ENCODE peak calls at places on chromosomes 5 and 9, in four cellular contexts. S, Q, Y and R are unnamed samples.
A peak's percentile ranks its signal among the peaks of the same experiment; 100 is the strongest.

GRCh38 chr9:29449294-29449693 is 1876.0 kb upstream of the C9orf72 start:
- DNase-seq in Y (no peak), Q (no peak), S (no peak), R (no peak)

GRCh38 chr5:154166901-154167791 is 23.4 kb upstream of the GALNT10 start:
- DNase-seq in S (peak; percentile 80), Y (no peak), Q (no peak), R (no peak)

GRCh38 chr5:32505718-32506117 is 61.2 kb upstream of the ZFR start:
- DNase-seq in Y (no peak), Q (no peak), S (no peak), R (no peak)

GRCh38 chr5:141641634-141642278 is 5.0 kb downstream of the RELL2 start:
- DNase-seq in Y (no peak), S (no peak), Q (no peak), R (peak; percentile 56)

GRCh38 chr9:134283111-134283515 is 43.1 kb upstream of the RXRA start:
- DNase-seq in Q (no peak), S (no peak), Y (no peak), R (no peak)

GRCh38 chr5:59829389-59829788 is 64.1 kb downstream of the PDE4D start:
- DNase-seq in Y (no peak), S (no peak), Q (no peak), R (no peak)

GRCh38 chr9:93059097-93059959 is 827 bp downstream of the SUSD3 start:
- DNase-seq in Y (peak; percentile 89), S (peak; percentile 65), Q (peak; percentile 66), R (peak; percentile 73)

GRCh38 chr5:119417891-119418781 is 34.2 kb upstream of the HSD17B4 start:
- DNase-seq in Y (no peak), S (no peak), Q (no peak), R (no peak)

GRCh38 chr5:8456846-8457186 is 587.9 kb downstream of the MTRR start:
- DNase-seq in Q (no peak), Y (no peak), S (no peak), R (no peak)

GRCh38 chr5:153147891-153148623 is 342.4 kb upstream of the GRIA1 start:
- DNase-seq in S (peak; percentile 73), Y (no peak), Q (peak; percentile 39), R (peak; percentile 8)

DNA sequence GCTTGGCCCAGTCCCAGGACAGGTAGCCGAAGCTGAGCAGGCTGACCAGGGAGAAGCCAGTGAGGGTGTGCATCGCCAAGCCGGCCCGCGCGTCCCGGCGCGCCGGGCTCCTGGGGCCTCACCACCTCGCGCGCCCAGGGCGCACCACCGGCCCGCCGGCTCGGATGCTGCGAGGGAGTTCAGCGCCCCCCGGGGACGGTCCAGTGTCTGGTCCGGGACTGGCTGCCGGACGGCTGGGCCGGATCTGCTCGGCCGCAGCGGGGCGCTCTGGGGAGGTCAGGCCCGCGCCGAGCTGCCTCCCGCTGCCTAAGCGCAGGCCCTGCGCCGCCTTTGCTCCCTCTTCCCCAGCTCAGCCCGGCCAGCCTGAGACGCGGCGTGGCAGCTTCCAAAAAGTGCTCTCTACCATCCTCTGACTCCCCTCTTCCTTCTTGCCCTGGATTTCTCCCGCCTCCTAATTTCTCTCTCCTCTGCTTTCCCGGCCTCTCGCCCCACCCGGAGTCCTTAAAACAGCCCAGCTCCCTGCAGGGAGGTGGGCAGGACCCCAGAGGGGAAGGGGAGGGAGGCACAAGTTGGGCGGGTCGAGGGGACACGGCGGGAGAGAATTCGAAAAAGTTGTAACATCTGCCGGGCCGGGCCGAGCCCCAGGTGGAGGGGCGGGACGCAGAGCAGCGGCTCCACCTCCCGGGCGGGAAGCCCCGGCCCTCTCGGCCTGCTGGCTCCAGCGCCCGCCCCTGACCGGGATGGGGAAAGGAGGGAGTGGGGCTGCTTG is at the start of gene ARSI:
- DNase-seq in S (peak; percentile 94), Q (no peak), Y (peak; percentile 74), R (peak; percentile 53)
- TF ChIP-seq CTCF in S (peak; percentile 71), Q (no peak), Y (no peak), R (no peak)

DNA sequence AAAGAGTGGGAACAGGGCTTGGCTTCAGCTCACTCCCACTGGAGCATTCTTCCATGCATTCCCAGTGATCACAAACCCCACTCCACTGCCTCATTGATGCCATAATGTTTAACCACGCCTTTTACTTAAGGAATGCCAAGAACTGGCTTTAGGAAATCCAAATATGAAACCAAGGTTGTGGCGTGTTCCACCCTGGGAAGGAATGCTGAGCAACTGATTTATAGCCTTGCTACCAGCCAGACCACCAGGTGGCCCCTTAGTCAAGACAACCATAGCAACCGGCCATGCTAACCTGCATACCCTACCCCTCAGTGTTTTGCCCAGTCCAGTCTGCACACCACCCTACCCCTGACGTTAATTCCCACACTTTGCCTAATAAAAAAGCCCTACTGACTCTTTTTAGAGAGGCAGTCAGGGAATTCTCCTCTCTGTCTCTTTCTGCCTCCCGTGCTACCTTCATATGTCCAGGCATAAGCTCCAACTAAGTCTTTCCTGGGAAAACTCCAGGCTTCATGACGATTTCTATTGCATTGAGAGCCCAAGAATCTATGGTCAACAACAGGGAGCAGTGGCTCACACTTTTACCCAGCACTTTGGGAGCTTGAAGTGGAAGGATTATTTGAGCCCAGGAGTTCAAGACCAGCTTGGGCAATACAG is 27.0 kb upstream of the PRRC2B start:
- DNase-seq in S (peak; percentile 78), Y (no peak), Q (peak; percentile 68), R (no peak)
- TF ChIP-seq CTCF in S (peak; percentile 75), Y (no peak), Q (peak; percentile 77), R (no peak)

GRCh38 chr5:180825768-180826525 is 23.3 kb upstream of the MGAT1 start:
- DNase-seq in Q (no peak), S (no peak), Y (no peak), R (no peak)
- TF ChIP-seq CTCF in Q (no peak), S (no peak), Y (no peak), R (no peak)

GRCh38 chr5:176408590-176408989 is 7.7 kb downstream of the CLTB start:
- DNase-seq in S (no peak), Q (no peak), Y (no peak), R (no peak)

GRCh38 chr5:176407456-176408244 is 8.7 kb downstream of the CLTB start:
- DNase-seq in Y (peak; percentile 31), Q (no peak), S (no peak), R (no peak)

GRCh38 chr5:176402684-176403083 is 13.7 kb downstream of the CLTB start:
- DNase-seq in Q (no peak), Y (peak; percentile 30), S (no peak), R (no peak)

GRCh38 chr5:176406436-176407052 is 9.8 kb downstream of the CLTB start:
- DNase-seq in Q (no peak), S (no peak), Y (peak; percentile 48), R (no peak)

DNA sequence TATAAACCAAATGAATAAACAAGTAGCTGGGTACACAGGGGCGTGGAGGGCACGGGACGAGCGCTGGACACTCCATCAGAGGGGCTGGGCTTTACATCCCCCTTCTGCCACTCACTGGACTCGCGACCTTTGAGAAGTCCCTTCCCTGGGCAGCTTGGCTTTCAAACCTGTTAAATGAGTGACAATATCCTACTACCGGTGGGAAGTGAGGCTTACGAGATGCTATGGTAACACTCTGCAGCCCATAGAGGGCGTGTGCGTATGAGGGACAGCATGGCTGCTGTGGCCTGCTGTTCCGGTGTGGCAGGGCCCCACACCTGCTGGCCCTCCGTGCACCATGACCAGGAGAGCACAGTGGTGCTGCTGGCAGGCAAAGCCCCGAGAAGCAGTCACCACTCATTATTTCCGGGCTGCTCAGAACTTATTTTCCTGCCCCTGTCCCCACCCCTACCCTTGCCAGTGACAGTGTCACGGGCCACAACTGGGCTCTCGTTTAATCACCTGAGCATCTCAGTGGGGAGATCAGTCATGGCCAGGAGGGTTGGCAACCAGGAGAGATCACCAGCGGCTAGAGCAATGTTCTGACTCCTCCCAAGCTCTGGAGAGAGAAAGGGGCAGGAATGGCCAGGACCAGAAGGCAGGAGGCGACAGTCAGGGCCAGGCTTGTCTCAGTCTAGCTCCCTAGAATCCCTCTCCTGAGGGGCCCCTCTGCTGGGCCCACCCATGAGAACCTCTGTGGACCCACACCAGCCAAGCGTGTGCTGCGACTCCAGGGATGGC is 10.5 kb downstream of the CLTB start:
- DNase-seq in Y (peak; percentile 48), Q (peak; percentile 58), S (peak; percentile 80), R (no peak)
- TF ChIP-seq CTCF in Y (no peak), Q (peak; percentile 66), S (peak; percentile 80), R (no peak)

DNA sequence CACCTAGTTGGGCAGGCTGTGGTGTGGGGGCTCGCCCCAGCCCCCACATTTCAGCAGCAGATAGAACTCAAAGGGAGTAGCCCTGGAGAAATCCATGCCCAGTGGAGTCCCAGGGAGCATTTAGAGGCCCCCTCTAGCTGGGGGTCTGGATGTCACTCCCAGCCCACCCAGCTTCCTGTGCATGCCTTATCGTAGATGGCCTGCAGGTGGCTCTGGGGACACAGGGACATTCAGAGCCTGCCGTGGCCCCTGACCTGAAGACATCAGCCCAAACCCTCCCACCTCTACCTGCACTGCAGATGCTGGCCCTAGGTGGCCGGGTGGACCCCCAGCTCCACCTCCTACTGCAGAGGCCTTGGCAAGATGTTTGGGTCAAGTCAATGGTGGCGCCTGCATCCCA is 49.0 kb upstream of the LMX1B start:
- DNase-seq in Q (no peak), Y (no peak), S (peak; percentile 80), R (no peak)
- TF ChIP-seq CTCF in Q (peak; percentile 51), Y (no peak), S (peak; percentile 78), R (no peak)